ENCODE peak calls at places on chromosomes 13 and 19, in nine cellular contexts. G is SJSA1, Y is small intestine, E is left ventricle myocardium inferior, J is SK-N-SH, M is neural progenitor cell, B is BE2C, U is stomach, I is tibial nerve. C is an unnamed sample. For H3K36me3, the result is how much of the 10 kb centered on the place peaks cover.

GRCh38 chr19:44891016-44891882 is at the start of gene TOMM40:
- DNase-seq in G (no peak), Y (peak), E (peak), J (peak), M (peak), B (no peak), U (peak), I (no peak), C (peak)

GRCh38 chr19:19591133-19591825 is 27.2 kb downstream of the PBX4 start:
- DNase-seq in G (peak), Y (peak), E (no peak), J (no peak), M (peak), B (no peak), U (peak), I (peak), C (no peak)

GRCh38 chr19:8367327-8368001 is 3.5 kb downstream of the ANGPTL4 start:
- DNase-seq in G (peak), Y (peak), E (peak), J (peak), M (peak), B (peak), U (peak), I (peak), C (peak)

GRCh38 chr13:109000207-109000606 is 370.8 kb downstream of the MYO16 start:
- DNase-seq in G (no peak), Y (no peak), E (no peak), J (no peak), M (no peak), B (no peak), U (no peak), I (no peak), C (no peak)

GRCh38 chr13:25177012-25177411 is 4.9 kb upstream of the AMER2 start:
- DNase-seq in G (no peak), Y (no peak), E (no peak), J (no peak), M (no peak), B (no peak), U (no peak), I (no peak), C (no peak)

GRCh38 chr19:3365447-3366103 is 808 bp upstream of the NFIC start:
- DNase-seq in G (no peak), Y (no peak), E (peak), J (peak), M (no peak), B (peak), U (peak), I (peak), C (peak)

GRCh38 chr13:97043302-97043701 is 49.0 kb upstream of the OXGR1 start:
- DNase-seq in G (no peak), Y (no peak), E (no peak), J (no peak), M (no peak), B (no peak), U (no peak), I (no peak), C (no peak)

GRCh38 chr13:98507060-98507797 is 69.7 kb downstream of the STK24 start:
- DNase-seq in G (peak), Y (peak), E (peak), J (peak), M (peak), B (peak), U (peak), I (peak), C (peak)

GRCh38 chr19:49231804-49232203 is 74.2 kb downstream of the TRPM4 start:
- DNase-seq in G (no peak), Y (no peak), E (no peak), J (no peak), M (no peak), B (no peak), U (no peak), I (no peak), C (no peak)

GRCh38 chr19:15869109-15869555 is 28.7 kb downstream of the CYP4F2 start:
- DNase-seq in G (no peak), Y (peak), E (no peak), J (peak), M (no peak), B (peak), U (peak), I (peak), C (peak)

GRCh38 chr19:10027158-10027997 is 14.1 kb downstream of the RDH8 start:
- DNase-seq in G (peak), Y (peak), E (peak), J (peak), M (peak), B (peak), U (peak), I (peak), C (peak)

GRCh38 chr13:91312324-91312723 is 35.2 kb upstream of the MIR17HG start:
- DNase-seq in G (no peak), Y (no peak), E (no peak), J (no peak), M (no peak), B (no peak), U (no peak), I (no peak), C (no peak)

GRCh38 chr13:97506511-97506910 is 72.5 kb downstream of the RAP2A start:
- DNase-seq in G (no peak), Y (no peak), E (no peak), J (no peak), M (no peak), B (no peak), U (no peak), I (peak), C (no peak)

GRCh38 chr19:6239401-6239844 is 40.4 kb downstream of the MLLT1 start:
- DNase-seq in G (no peak), Y (no peak), E (peak), J (peak), M (no peak), B (no peak), U (peak), I (no peak), C (peak)

GRCh38 chr19:12611361-12611699 is 610 bp downstream of the ZNF791 start:
- DNase-seq in G (peak), Y (peak), E (peak), J (peak), M (peak), B (peak), U (peak), I (peak), C (peak)

GRCh38 chr19:56109216-56109615 is 11.9 kb downstream of the ZNF787 start:
- DNase-seq in G (no peak), Y (no peak), E (no peak), J (no peak), M (no peak), B (no peak), U (no peak), I (no peak), C (no peak)

GRCh38 chr19:56108447-56109195 is 12.5 kb downstream of the ZNF787 start:
- DNase-seq in G (no peak), Y (no peak), E (peak), J (no peak), M (no peak), B (no peak), U (peak), I (no peak), C (peak)

GRCh38 chr19:56106993-56107392 is 14.1 kb downstream of the ZNF787 start:
- DNase-seq in G (no peak), Y (no peak), E (no peak), J (no peak), M (no peak), B (no peak), U (no peak), I (no peak), C (no peak)

GRCh38 chr19:56106397-56106849 is 14.7 kb downstream of the ZNF787 start:
- DNase-seq in G (no peak), Y (peak), E (no peak), J (no peak), M (no peak), B (no peak), U (peak), I (no peak), C (no peak)

GRCh38 chr19:56107626-56108351 is 13.3 kb downstream of the ZNF787 start:
- DNase-seq in G (no peak), Y (no peak), E (no peak), J (no peak), M (no peak), B (no peak), U (peak), I (no peak), C (peak)
- H3K36me3 ChIP-seq in G (under half), Y (under half), E (under half), J (under half), M (under half), B (under half), U (under half), I (under half), C (under half)

GRCh38 chr19:41530184-41530534 is 45.8 kb upstream of the CEACAM21 start:
- DNase-seq in G (no peak), Y (no peak), E (no peak), J (no peak), M (no peak), B (no peak), U (no peak), I (no peak), C (no peak)

GRCh38 chr19:41530761-41531301 is 45.1 kb upstream of the CEACAM21 start:
- DNase-seq in G (no peak), Y (no peak), E (no peak), J (no peak), M (no peak), B (no peak), U (no peak), I (peak), C (no peak)

GRCh38 chr19:41532526-41532925 is 43.4 kb upstream of the CEACAM21 start:
- DNase-seq in G (no peak), Y (no peak), E (no peak), J (no peak), M (no peak), B (no peak), U (no peak), I (no peak), C (no peak)

GRCh38 chr19:41533691-41534090 is 42.3 kb upstream of the CEACAM21 start:
- DNase-seq in G (no peak), Y (no peak), E (no peak), J (no peak), M (no peak), B (no peak), U (no peak), I (no peak), C (no peak)

GRCh38 chr19:41531438-41532311 is 44.3 kb upstream of the CEACAM21 start:
- DNase-seq in G (no peak), Y (peak), E (peak), J (no peak), M (no peak), B (no peak), U (peak), I (peak), C (no peak)
- H3K4me3 ChIP-seq in G (no peak), Y (no peak), E (peak), J (no peak), M (no peak), B (no peak), U (no peak), I (peak), C (peak)

GRCh38 chr13:29541400-29541799 is 54.1 kb downstream of the SLC7A1 start:
- DNase-seq in G (no peak), Y (no peak), E (no peak), J (no peak), M (no peak), B (no peak), U (no peak), I (no peak), C (no peak)

GRCh38 chr13:29540334-29540733 is 55.2 kb downstream of the SLC7A1 start:
- DNase-seq in G (no peak), Y (no peak), E (no peak), J (no peak), M (no peak), B (no peak), U (no peak), I (no peak), C (no peak)

GRCh38 chr13:29540799-29541198 is 54.7 kb downstream of the SLC7A1 start:
- DNase-seq in G (no peak), Y (no peak), E (no peak), J (no peak), M (no peak), B (no peak), U (no peak), I (no peak), C (no peak)

GRCh38 chr13:29538625-29538976 is 56.9 kb downstream of the SLC7A1 start:
- DNase-seq in G (no peak), Y (no peak), E (no peak), J (no peak), M (no peak), B (no peak), U (no peak), I (no peak), C (no peak)

GRCh38 chr13:29539866-29540265 is 55.6 kb downstream of the SLC7A1 start:
- DNase-seq in G (no peak), Y (no peak), E (no peak), J (no peak), M (no peak), B (no peak), U (no peak), I (no peak), C (no peak)
- H3K36me3 ChIP-seq in G (half or more), Y (under half), E (under half), J (under half), M (under half), B (under half), U (under half), I (under half), C (under half)

DNA sequence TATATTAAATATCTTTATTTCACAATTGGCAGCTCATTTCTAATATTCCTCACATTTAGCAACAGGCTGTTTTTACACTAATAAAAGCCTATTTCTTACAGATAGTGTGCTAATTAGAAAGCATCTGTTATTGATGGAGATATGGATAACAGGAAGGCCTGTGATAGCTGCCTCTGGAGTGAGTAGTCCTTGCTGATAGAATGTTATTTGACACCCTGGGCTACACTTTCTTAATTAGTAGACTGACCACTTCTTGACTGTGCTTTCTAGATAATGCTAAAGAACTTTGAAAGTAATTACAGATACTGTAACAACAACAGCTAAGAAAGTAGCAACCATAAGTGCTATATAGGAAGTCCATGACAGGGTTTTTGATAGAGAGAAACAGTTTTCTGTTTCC is 554.3 kb downstream of the DIAPH3 start:
- DNase-seq in G (no peak), Y (no peak), E (no peak), J (no peak), M (no peak), B (no peak), U (no peak), I (no peak), C (no peak)
- H3K4me3 ChIP-seq in G (no peak), Y (no peak), E (no peak), J (no peak), M (no peak), B (no peak), U (no peak), I (no peak), C (no peak)

GRCh38 chr19:32811151-32811550 is 58.4 kb downstream of the SLC7A9 start:
- DNase-seq in G (no peak), Y (no peak), E (no peak), J (no peak), M (no peak), B (no peak), U (no peak), I (no peak), C (no peak)
- H3K36me3 ChIP-seq in G (under half), Y (under half), E (under half), J (under half), M (under half), B (under half), U (under half), I (under half), C (under half)

C was measured in pancreas.